ENCODE peak calls at places on chromosomes 16 and 17, in five cellular contexts. E is activated effector memory CD4-positive, alpha-beta T cell treated with Interleukin-2 at 50 U/mL for 16 hours; I is hippocampal formation; Y is sciatic nerve; M is stimulated activated CD4-positive, alpha-beta T cell treated with anti-CD3 and anti-CD28 coated beads, Interleukin-2, amount 100 ng/mL, for 24 hours. P is an unnamed sample.

GRCh38 chr17:79872762-79873161 is 33.5 kb upstream of the CBX4 start:
- DNase-seq in E (no peak), I (no peak), Y (no peak), M (no peak), P (no peak)

GRCh38 chr17:38797091-38797490 is 2.3 kb downstream of the PIP4K2B start:
- DNase-seq in E (no peak), I (no peak), Y (no peak), M (no peak), P (no peak)

GRCh38 chr16:1715220-1715619 is 9.2 kb downstream of the MAPK8IP3 start:
- DNase-seq in E (no peak), I (no peak), Y (no peak), M (no peak), P (no peak)

GRCh38 chr17:77453613-77454559 is 313.1 kb downstream of the SEC14L1 start:
- DNase-seq in E (no peak), I (no peak), Y (no peak), M (peak; percentile 61), P (no peak)

GRCh38 chr17:43200127-43200526 is 11.5 kb upstream of the TMEM106A start:
- DNase-seq in E (no peak), I (no peak), Y (no peak), M (no peak), P (no peak)

GRCh38 chr16:86078121-86078600 is 179.2 kb downstream of the IRF8 start:
- DNase-seq in E (no peak), I (no peak), Y (no peak), M (no peak), P (peak; percentile 16)

GRCh38 chr17:43928606-43929005 is 13.7 kb downstream of the PPY start:
- DNase-seq in E (no peak), I (no peak), Y (no peak), M (no peak), P (no peak)

GRCh38 chr17:51647873-51648272 is 387.5 kb downstream of the UTP18 start:
- DNase-seq in E (no peak), I (no peak), Y (no peak), M (no peak), P (no peak)

GRCh38 chr16:77675464-77676324 is 46.6 kb upstream of the NUDT7 start:
- DNase-seq in E (peak; percentile 27), I (peak; percentile 56), Y (peak; percentile 73), M (peak; percentile 39), P (peak; percentile 57)

GRCh38 chr17:27289856-27290255 is 4.1 kb upstream of the WSB1 start:
- DNase-seq in E (no peak), I (no peak), Y (no peak), M (no peak), P (no peak)

GRCh38 chr17:48012151-48012520 is 25.5 kb downstream of the COPZ2 start:
- DNase-seq in E (peak; percentile 43), I (peak; percentile 23), Y (no peak), M (peak; percentile 73), P (no peak)

GRCh38 chr17:59643159-59643857 is 23.6 kb downstream of the CLTC start:
- DNase-seq in E (no peak), I (no peak), Y (no peak), M (no peak), P (no peak)

GRCh38 chr17:80827646-80828643 is 163.7 kb upstream of the CHMP6 start:
- DNase-seq in E (no peak), I (no peak), Y (no peak), M (no peak), P (no peak)

GRCh38 chr16:66619534-66620418 is 15.3 kb downstream of the CMTM3 start:
- DNase-seq in E (no peak), I (no peak), Y (no peak), M (no peak), P (no peak)

P was measured in globus pallidus.